ENCODE peak calls at places on chromosomes 12 and 14, in five cellular contexts. S is lower leg skin, Q is dorsolateral prefrontal cortex, Y is Panc1, C is WTC11. G is an unnamed sample.

GRCh38 chr14:33966276-33966675 is 15.4 kb upstream of the EGLN3 start:
- DNase-seq in S (no peak), Q (no peak), Y (no peak), C (no peak), G (no peak)

GRCh38 chr12:104420868-104421267 is 35.9 kb upstream of the CHST11 start:
- DNase-seq in S (no peak), Q (no peak), Y (no peak), C (no peak), G (no peak)

GRCh38 chr12:74980510-74980909 is 229.1 kb downstream of the KCNC2 start:
- DNase-seq in S (no peak), Q (no peak), Y (no peak), C (no peak), G (no peak)

GRCh38 chr12:123524378-123524777 is 9.1 kb downstream of the RILPL1 start:
- DNase-seq in S (no peak), Q (no peak), Y (no peak), C (no peak), G (no peak)

GRCh38 chr12:43028826-43029225 is 439.3 kb upstream of the PRICKLE1 start:
- DNase-seq in S (no peak), Q (no peak), Y (no peak), C (no peak), G (no peak)

GRCh38 chr12:65568517-65568916 is 255.8 kb upstream of the HMGA2 start:
- DNase-seq in S (no peak), Q (no peak), Y (no peak), C (no peak), G (no peak)

GRCh38 chr14:93090826-93091583 is 24.7 kb downstream of the ITPK1 start:
- DNase-seq in S (no peak), Q (peak), Y (no peak), C (no peak), G (no peak)

GRCh38 chr12:110780448-110780847 is 37.8 kb upstream of the PPP1CC start:
- DNase-seq in S (no peak), Q (no peak), Y (no peak), C (no peak), G (no peak)

GRCh38 chr12:30308010-30308717 is 387.5 kb downstream of the IPO8 start:
- DNase-seq in S (no peak), Q (no peak), Y (no peak), C (no peak), G (no peak)

GRCh38 chr14:52048132-52048531 is 20.7 kb downstream of the NID2 start:
- DNase-seq in S (no peak), Q (no peak), Y (no peak), C (no peak), G (no peak)

GRCh38 chr12:10097521-10097920 is 1.3 kb downstream of the CLEC1A start:
- DNase-seq in S (no peak), Q (no peak), Y (no peak), C (no peak), G (no peak)

GRCh38 chr12:85996280-85996679 is 122.2 kb downstream of the NTS start:
- DNase-seq in S (no peak), Q (no peak), Y (no peak), C (no peak), G (no peak)

GRCh38 chr12:51196547-51196946 is 21.3 kb downstream of the POU6F1 start:
- DNase-seq in S (no peak), Q (no peak), Y (no peak), C (no peak), G (no peak)

GRCh38 chr12:45475594-45475993 is 253.9 kb upstream of the ARID2 start:
- DNase-seq in S (no peak), Q (no peak), Y (no peak), C (no peak), G (no peak)

GRCh38 chr12:81329088-81329487 is 251.2 kb downstream of the ACSS3 start:
- DNase-seq in S (no peak), Q (no peak), Y (no peak), C (peak), G (no peak)

GRCh38 chr14:104085889-104086201 is 345 bp downstream of the ASPG start:
- DNase-seq in S (no peak), Q (no peak), Y (no peak), C (no peak), G (no peak)

GRCh38 chr14:38419579-38419978 is 163.7 kb upstream of the CLEC14A start:
- DNase-seq in S (no peak), Q (no peak), Y (no peak), C (no peak), G (no peak)

GRCh38 chr14:76708771-76709170 is 52.5 kb upstream of the VASH1 start:
- DNase-seq in S (no peak), Q (no peak), Y (no peak), C (no peak), G (no peak)

GRCh38 chr12:51482808-51483532 is 58.3 kb downstream of the SLC4A8 start:
- DNase-seq in S (no peak), Q (no peak), Y (no peak), C (no peak), G (no peak)

GRCh38 chr12:65707051-65707450 is 117.2 kb upstream of the HMGA2 start:
- DNase-seq in S (no peak), Q (no peak), Y (no peak), C (no peak), G (no peak)

GRCh38 chr12:23888396-23889068 is 60.9 kb downstream of the SOX5 start:
- DNase-seq in S (no peak), Q (no peak), Y (no peak), C (no peak), G (no peak)

GRCh38 chr14:55221186-55221585 is 29.8 kb upstream of the DLGAP5 start:
- DNase-seq in S (no peak), Q (no peak), Y (peak), C (no peak), G (no peak)

GRCh38 chr12:27537855-27538675 is 14.1 kb downstream of the PPFIBP1 start:
- DNase-seq in S (no peak), Q (no peak), Y (no peak), C (no peak), G (no peak)

GRCh38 chr12:7241404-7242005 is 52.0 kb downstream of the PEX5 start:
- DNase-seq in S (no peak), Q (no peak), Y (no peak), C (no peak), G (no peak)

DNA sequence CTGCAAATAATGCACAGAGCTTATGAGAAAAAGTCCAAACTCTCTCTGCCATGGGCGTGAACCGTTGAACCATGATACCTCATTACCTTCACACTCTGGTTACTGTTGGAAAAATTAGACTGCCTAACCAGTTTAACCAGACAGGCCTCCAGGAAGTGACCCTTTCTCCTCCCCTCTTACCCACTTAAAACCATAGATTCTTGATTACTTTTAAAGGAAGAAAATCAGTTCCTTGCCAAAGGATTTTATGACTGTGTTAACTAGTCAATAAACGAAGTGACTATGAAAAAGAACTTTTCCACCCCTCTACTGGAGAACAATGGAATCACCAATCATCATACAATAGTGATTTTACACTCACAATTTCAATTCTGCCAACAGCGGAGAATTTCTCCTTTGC is 254.0 kb upstream of the ATP2B1 start:
- DNase-seq in S (no peak), Q (no peak), Y (no peak), C (no peak), G (no peak)
- TF ChIP-seq CTCF in S (no peak), Q (no peak), Y (peak), C (no peak), G (no peak)

GRCh38 chr14:30903285-30904124 is 29.1 kb downstream of the COCH start:
- DNase-seq in S (no peak), Q (no peak), Y (no peak), C (no peak), G (no peak)

GRCh38 chr14:30907659-30908057 is 33.3 kb downstream of the COCH start:
- DNase-seq in S (no peak), Q (no peak), Y (no peak), C (no peak), G (no peak)

GRCh38 chr14:30908826-30909225 is 34.5 kb downstream of the COCH start:
- DNase-seq in S (no peak), Q (no peak), Y (no peak), C (no peak), G (no peak)

GRCh38 chr14:30906752-30907658 is 32.6 kb downstream of the COCH start:
- DNase-seq in S (no peak), Q (no peak), Y (peak), C (no peak), G (no peak)
- TF ChIP-seq CTCF in S (no peak), Q (peak), Y (peak), C (no peak), G (no peak)

GRCh38 chr14:45287609-45288008 is 34.6 kb upstream of the MIS18BP1 start:
- DNase-seq in S (no peak), Q (no peak), Y (no peak), C (no peak), G (no peak)

GRCh38 chr14:45290547-45290946 is 37.5 kb upstream of the MIS18BP1 start:
- DNase-seq in S (no peak), Q (no peak), Y (no peak), C (no peak), G (no peak)

GRCh38 chr14:45284802-45285201 is 31.8 kb upstream of the MIS18BP1 start:
- DNase-seq in S (no peak), Q (no peak), Y (no peak), C (no peak), G (no peak)
- TF ChIP-seq CTCF in S (no peak), Q (no peak), Y (no peak), C (no peak), G (peak)

DNA sequence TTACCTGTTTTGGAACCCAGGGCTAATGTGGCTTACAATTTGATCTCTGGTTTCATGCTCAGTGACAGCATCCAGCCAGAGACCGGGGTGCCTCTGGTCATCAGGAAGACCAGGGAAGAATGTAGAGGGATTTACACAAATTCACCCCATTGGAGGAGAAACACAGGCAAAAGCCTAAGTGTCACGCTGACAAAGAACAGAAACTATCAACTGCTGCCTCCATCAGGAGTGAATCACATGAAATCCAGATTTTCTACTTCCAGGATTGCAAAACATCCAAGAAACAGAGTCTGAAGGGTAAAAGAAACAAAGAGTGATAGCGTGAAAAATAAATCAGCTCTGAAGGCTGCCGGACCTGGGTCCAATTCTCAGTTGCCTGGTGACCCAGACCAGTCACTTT is 136.1 kb upstream of the MAP1LC3B2 start:
- DNase-seq in S (no peak), Q (no peak), Y (no peak), C (no peak), G (no peak)
- TF ChIP-seq CTCF in S (no peak), Q (no peak), Y (no peak), C (no peak), G (no peak)

DNA sequence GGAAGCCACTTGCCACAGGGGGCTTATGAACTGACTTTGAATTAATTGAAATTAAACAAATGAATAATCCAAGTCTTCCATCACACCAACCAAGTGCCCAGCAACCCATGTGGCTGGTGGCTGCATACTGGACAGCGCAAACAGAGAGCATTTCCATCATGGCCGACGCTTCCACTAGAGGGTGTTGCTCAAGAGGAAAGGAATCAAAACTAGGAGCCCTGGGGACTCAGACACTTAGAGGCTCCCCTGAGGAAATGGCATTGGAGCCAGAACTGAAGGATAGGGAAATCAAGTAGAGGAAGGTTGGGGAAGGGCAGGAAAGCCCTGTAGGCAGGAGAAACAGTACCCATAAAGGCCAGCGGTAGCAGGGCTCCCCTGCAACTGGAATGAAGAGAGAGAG is 50.6 kb upstream of the NUAK1 start:
- DNase-seq in S (no peak), Q (no peak), Y (no peak), C (no peak), G (no peak)
- TF ChIP-seq CTCF in S (no peak), Q (no peak), Y (peak), C (no peak), G (no peak)

GRCh38 chr12:95217377-95218163 is at the start of the genes FGD6 and VEZT:
- DNase-seq in S (peak), Q (peak), Y (peak), C (peak), G (peak)
- TF ChIP-seq CTCF in S (no peak), Q (peak), Y (peak), C (no peak), G (peak)

DNA sequence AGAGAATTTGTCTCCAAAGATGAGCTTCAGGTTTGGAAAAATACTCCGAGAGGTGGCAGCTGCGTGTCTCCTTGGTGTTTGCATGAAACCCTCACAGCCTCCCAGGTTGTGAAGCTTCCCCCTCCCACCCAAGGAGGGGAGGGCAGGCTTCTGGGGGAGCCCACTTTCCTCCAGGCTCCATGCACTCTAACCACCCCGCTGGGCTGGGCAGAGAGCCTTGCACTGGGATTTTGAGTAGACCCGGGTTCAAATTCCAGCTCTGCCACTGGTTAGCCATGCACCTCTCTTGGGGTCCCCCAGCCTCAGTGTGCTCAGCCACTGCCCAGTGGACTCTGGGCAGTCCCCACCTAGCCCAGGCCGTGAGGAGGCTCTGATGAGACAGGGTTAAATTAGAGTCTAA is 4.3 kb upstream of the DLK1 start:
- DNase-seq in S (no peak), Q (no peak), Y (no peak), C (no peak), G (no peak)
- TF ChIP-seq CTCF in S (no peak), Q (no peak), Y (no peak), C (no peak), G (no peak)

GRCh38 chr14:22613091-22613695 is 15.1 kb downstream of the ABHD4 start:
- DNase-seq in S (no peak), Q (no peak), Y (no peak), C (no peak), G (no peak)
- TF ChIP-seq CTCF in S (no peak), Q (no peak), Y (no peak), C (no peak), G (no peak)

DNA sequence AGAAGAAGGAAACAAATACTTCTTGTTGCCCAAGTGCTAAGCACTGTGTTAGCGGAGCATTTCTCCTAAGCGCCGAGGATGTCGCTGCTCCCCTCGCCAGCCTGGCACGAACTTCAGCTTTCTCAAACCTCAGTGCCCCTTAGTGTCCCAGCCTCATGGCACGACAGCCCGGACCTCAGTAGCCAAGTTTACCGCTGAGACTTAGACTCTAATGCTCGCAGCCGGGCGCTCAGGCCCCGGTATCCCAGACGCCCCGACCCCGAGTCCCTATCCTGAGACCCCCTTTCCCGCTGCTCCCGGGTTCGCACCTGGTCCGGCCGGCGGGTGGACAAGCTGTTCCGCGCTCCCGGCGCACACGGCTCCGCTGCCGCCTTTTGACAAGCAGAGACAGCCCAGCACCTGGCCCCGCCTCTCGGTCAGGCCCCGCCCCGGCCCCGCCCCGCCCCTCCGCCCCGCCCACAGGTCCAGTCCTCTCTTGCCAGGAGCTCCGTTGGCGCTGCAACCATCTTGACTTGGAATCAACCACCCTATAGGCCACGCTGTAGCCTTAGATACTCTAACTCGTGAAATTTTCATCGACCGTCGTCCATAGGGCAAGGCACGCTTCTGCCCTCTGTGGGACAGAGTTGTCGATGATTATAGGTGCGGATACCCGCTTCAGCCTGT is at the start of gene VDR:
- DNase-seq in S (peak), Q (no peak), Y (peak), C (peak), G (peak)
- TF ChIP-seq CTCF in S (no peak), Q (no peak), Y (no peak), C (no peak), G (no peak)

G was measured in mesothelial cell of epicardium.